ENCODE peak calls at places on chromosomes 5 and 9, in six cellular contexts. C is anterior cingulate cortex, S is left kidney, E is NCI-H774, X is cardiac muscle cell, I is HFF-Myc. B is an unnamed sample.

GRCh38 chr5:134226441-134227192 is 744 bp upstream of the PPP2CA start:
- DNase-seq in C (peak), S (no peak), E (peak), X (no peak), I (no peak), B (no peak)

GRCh38 chr5:31934156-31934555 is 240.0 kb downstream of the GOLPH3 start:
- DNase-seq in C (no peak), S (peak), E (no peak), X (no peak), I (no peak), B (no peak)

GRCh38 chr5:133932441-133933168 is 35.8 kb downstream of the C5orf15 start:
- DNase-seq in C (no peak), S (no peak), E (no peak), X (no peak), I (no peak), B (no peak)

GRCh38 chr5:8831854-8832253 is 714.0 kb downstream of the SEMA5A start:
- DNase-seq in C (no peak), S (no peak), E (no peak), X (peak), I (no peak), B (no peak)

GRCh38 chr5:139669681-139670368 is 21.7 kb downstream of the CXXC5 start:
- DNase-seq in C (no peak), S (peak), E (no peak), X (no peak), I (no peak), B (no peak)

GRCh38 chr9:96612105-96612965 is 7.3 kb downstream of the CDC14B start:
- DNase-seq in C (peak), S (peak), E (no peak), X (peak), I (peak), B (no peak)

GRCh38 chr9:749712-750111 is 91.8 kb upstream of the DMRT1 start:
- DNase-seq in C (no peak), S (no peak), E (no peak), X (no peak), I (no peak), B (no peak)

GRCh38 chr5:113167985-113168384 is 191.4 kb downstream of the DCP2 start:
- DNase-seq in C (no peak), S (no peak), E (no peak), X (no peak), I (no peak), B (no peak)

GRCh38 chr9:135221951-135222631 is 134.6 kb downstream of the OLFM1 start:
- DNase-seq in C (no peak), S (peak), E (no peak), X (no peak), I (no peak), B (no peak)

GRCh38 chr5:127074466-127074865 is 1.2 kb upstream of the C5orf63 start:
- DNase-seq in C (no peak), S (no peak), E (no peak), X (no peak), I (no peak), B (no peak)

GRCh38 chr5:41869150-41869738 is 981 bp downstream of the OXCT1 start:
- DNase-seq in C (no peak), S (peak), E (no peak), X (peak), I (no peak), B (no peak)

GRCh38 chr9:3271581-3271980 is 254.2 kb downstream of the RFX3 start:
- DNase-seq in C (no peak), S (no peak), E (no peak), X (no peak), I (no peak), B (no peak)

GRCh38 chr5:14628346-14628745 is 36.2 kb upstream of the OTULIN start:
- DNase-seq in C (no peak), S (peak), E (no peak), X (peak), I (peak), B (peak)

GRCh38 chr5:34574976-34575467 is 81.1 kb upstream of the RAI14 start:
- DNase-seq in C (no peak), S (peak), E (peak), X (no peak), I (no peak), B (no peak)

GRCh38 chr5:119355244-119355635 is 579 bp upstream of the TNFAIP8 start:
- DNase-seq in C (no peak), S (peak), E (no peak), X (no peak), I (no peak), B (no peak)

GRCh38 chr5:176394881-176395675 is 6.5 kb downstream of the HIGD2A start:
- DNase-seq in C (no peak), S (peak), E (no peak), X (peak), I (no peak), B (no peak)

GRCh38 chr9:110128664-110129329 is 79.2 kb downstream of the C9orf152 start:
- DNase-seq in C (no peak), S (peak), E (no peak), X (no peak), I (no peak), B (no peak)

GRCh38 chr9:36154213-36154952 is 14.8 kb upstream of the CCIN start:
- DNase-seq in C (no peak), S (peak), E (no peak), X (peak), I (no peak), B (no peak)

GRCh38 chr5:39656600-39656999 is 231.8 kb upstream of the DAB2 start:
- DNase-seq in C (no peak), S (no peak), E (no peak), X (no peak), I (no peak), B (no peak)

GRCh38 chr9:68978501-68978900 is 35.4 kb downstream of the PRKACG start:
- DNase-seq in C (no peak), S (no peak), E (no peak), X (no peak), I (no peak), B (no peak)